ENCODE peak calls at places on chromosome 3, in four cellular contexts. J is breast epithelium, E is GM12878, O is Panc1. M is an unnamed sample.

GRCh38 chr3:191343115-191343514 is 12.8 kb upstream of the UTS2B start:
- DNase-seq in J (no peak), E (no peak), O (no peak), M (no peak)

GRCh38 chr3:149576071-149576564 is 81.7 kb downstream of the WWTR1 start:
- DNase-seq in J (no peak), E (no peak), O (peak), M (no peak)

GRCh38 chr3:36813320-36813719 is 49.0 kb upstream of the DCLK3 start:
- DNase-seq in J (peak), E (no peak), O (no peak), M (no peak)

GRCh38 chr3:65348596-65348995 is 660.8 kb upstream of the ADAMTS9 start:
- DNase-seq in J (no peak), E (no peak), O (no peak), M (no peak)

GRCh38 chr3:89395441-89395840 is 288.0 kb downstream of the EPHA3 start:
- DNase-seq in J (no peak), E (no peak), O (no peak), M (no peak)

GRCh38 chr3:9947025-9947995 is 4.9 kb downstream of the PRRT3 start:
- DNase-seq in J (peak), E (no peak), O (no peak), M (peak)

GRCh38 chr3:108818404-108818803 is 4.2 kb upstream of the TRAT1 start:
- DNase-seq in J (no peak), E (no peak), O (no peak), M (no peak)

GRCh38 chr3:23455775-23456174 is 252.6 kb downstream of the UBE2E2 start:
- DNase-seq in J (no peak), E (no peak), O (no peak), M (no peak)

GRCh38 chr3:172550347-172550943 is 27.2 kb upstream of the TNFSF10 start:
- DNase-seq in J (no peak), E (no peak), O (no peak), M (no peak)

GRCh38 chr3:141078200-141078599 is 27.1 kb downstream of the SPSB4 start:
- DNase-seq in J (no peak), E (no peak), O (no peak), M (peak)

GRCh38 chr3:127639173-127640030 is 10.4 kb downstream of the PODXL2 start:
- DNase-seq in J (no peak), E (no peak), O (no peak), M (peak)

GRCh38 chr3:73070675-73071575 is 9.5 kb downstream of the EBLN2 start:
- DNase-seq in J (no peak), E (no peak), O (no peak), M (no peak)
- H3K27ac ChIP-seq in J (no peak), E (no peak), O (no peak), M (no peak)

DNA sequence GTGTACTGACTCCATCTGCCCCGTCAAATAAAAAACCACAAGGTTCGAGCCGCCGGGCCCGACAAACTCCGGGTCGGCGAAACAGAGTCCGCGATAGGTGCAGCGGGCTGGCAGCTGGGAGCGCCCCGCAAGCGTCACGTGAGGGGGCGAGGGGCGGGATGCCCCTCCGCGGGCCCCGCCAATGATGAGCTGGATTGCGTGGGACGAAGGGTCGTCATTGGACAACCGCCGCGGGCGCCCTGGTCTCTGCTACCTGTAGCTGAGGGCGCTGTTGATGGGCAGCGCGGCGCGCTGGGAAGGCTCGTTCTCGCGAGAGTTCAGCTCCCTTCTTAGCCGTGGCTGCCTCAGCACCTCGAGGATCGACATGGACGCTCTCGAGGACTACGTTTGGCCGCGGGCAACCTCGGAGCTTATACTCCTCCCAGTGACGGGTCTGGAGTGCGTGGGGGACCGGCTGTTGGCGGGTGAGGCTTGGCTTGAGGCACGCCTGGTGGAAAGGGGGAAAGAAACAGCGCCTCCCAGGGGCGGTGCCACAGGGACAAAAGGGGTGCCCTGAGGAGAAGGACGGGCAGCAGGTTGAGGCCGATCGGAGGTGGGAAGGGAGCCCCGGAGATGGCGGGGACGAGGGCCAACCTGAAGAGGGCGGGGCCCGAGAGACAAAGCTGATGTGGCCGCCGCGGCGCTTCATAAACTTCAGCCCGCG is at the start of gene WDR6:
- DNase-seq in J (peak), E (peak), O (peak), M (peak)
- TF ChIP-seq CTCF in J (peak), E (peak), O (no peak), M (peak)

GRCh38 chr3:168859143-168859542 is 763.4 kb upstream of the GOLIM4 start:
- DNase-seq in J (no peak), E (no peak), O (no peak), M (no peak)
- TF ChIP-seq POLR2AphosphoS5 in J (no peak), E (no peak), O (no peak), M (no peak)

DNA sequence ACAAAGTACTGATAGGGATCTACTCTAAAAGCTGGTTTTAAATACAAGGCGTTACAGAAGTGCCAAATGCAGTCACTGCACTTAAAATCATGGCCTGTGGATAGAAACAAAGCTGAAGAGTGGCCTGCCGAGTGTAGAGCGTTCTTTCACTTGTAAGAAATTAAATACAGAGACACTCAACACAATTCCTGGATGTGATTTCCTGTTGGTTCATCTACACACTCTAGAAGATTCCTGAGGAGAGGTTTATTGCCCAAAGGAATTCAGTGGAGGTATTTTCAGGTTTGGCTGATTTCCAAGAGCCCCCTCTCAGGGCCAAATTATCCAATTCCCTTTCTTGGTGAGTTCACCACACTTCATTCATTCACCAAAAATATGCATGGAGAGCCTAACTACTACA is 200.3 kb upstream of the IL12A start:
- DNase-seq in J (no peak), E (no peak), O (no peak), M (no peak)
- H3K27ac ChIP-seq in J (peak), E (no peak), O (peak), M (peak)

DNA sequence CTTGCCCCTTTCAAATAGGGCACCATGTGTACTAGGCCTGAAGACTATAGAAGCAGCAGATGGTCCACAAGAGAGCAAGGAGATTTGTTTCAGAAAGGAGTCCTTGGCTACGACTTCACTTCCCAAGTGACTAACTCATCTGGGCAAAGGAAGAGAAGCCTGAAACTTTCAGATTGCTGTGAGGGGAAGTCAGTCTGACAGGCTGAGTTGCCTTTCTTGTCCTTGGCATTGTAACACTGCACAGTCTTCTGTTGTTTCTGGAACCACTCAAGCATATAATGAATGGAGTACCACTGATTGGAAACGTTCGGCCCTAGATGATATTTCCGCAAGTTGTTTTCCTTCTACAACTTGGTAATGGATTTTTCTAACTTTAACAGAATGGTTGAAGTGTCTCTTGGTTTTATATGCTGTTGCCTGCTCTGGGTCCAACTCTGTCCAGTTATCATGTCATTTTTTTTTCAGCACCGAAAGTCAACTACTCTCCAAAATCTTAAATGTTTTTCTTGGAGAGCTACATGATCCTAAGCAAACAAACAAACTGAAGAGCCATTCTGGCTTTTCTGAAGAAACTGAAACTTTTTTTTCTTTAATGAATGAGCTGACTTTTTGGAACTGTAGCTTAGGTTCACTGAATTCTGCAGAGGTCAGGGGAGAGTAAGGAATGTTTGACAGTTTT is 685.7 kb downstream of the MECOM start:
- DNase-seq in J (no peak), E (no peak), O (no peak), M (no peak)
- TF ChIP-seq CTCF in J (no peak), E (no peak), O (no peak), M (no peak)